ENCODE peak calls at places on chromosome 4, in ten cellular contexts. Z, J, W, L, V, G, Q, P, C and A are unnamed samples. For H3K9me3, the result is how much of the 10 kb centered on the place peaks cover.

GRCh38 chr4:184115399-184115798 is 102.3 kb downstream of the ENPP6 start:
- DNase-seq in L (no peak), Q (no peak), W (no peak), Z (no peak), V (no peak), C (no peak), G (no peak), J (no peak), P (no peak), A (no peak)

GRCh38 chr4:79913581-79913980 is 159.4 kb downstream of the ANTXR2 start:
- DNase-seq in Q (no peak), L (peak), J (no peak), P (no peak), W (no peak), C (no peak), V (no peak), G (no peak), Z (no peak), A (no peak)

GRCh38 chr4:5036239-5036638 is 15.0 kb upstream of the STK32B start:
- DNase-seq in P (no peak), L (no peak), C (no peak), W (no peak), V (no peak), G (peak), Z (no peak), J (no peak), Q (no peak), A (no peak)

GRCh38 chr4:163913571-163913970 is 419.1 kb downstream of the TMA16 start:
- DNase-seq in J (no peak), W (no peak), C (no peak), V (no peak), Q (no peak), L (no peak), Z (no peak), G (no peak), P (no peak), A (no peak)

GRCh38 chr4:2576290-2576689 is 39.8 kb downstream of the FAM193A start:
- DNase-seq in W (no peak), Q (no peak), V (no peak), J (no peak), G (no peak), L (no peak), Z (no peak), P (no peak), C (no peak), A (no peak)

GRCh38 chr4:173490817-173491518 is 39.1 kb downstream of the HAND2 start:
- DNase-seq in G (peak), J (no peak), Z (peak), C (no peak), W (no peak), V (no peak), P (no peak), Q (no peak), L (no peak), A (no peak)

GRCh38 chr4:47071863-47072441 is 40.6 kb downstream of the GABRB1 start:
- DNase-seq in Z (no peak), L (no peak), J (no peak), C (no peak), V (no peak), Q (no peak), P (no peak), W (no peak), G (peak), A (no peak)

GRCh38 chr4:77025643-77026321 is 50.0 kb downstream of the CCNI start:
- DNase-seq in G (no peak), Z (no peak), L (no peak), J (no peak), Q (no peak), W (no peak), P (no peak), V (no peak), C (no peak), A (no peak)

GRCh38 chr4:184934184-184934583 is 84.1 kb upstream of the HELT start:
- DNase-seq in J (no peak), C (no peak), P (no peak), Z (no peak), L (no peak), G (peak), W (no peak), Q (no peak), V (no peak), A (no peak)

GRCh38 chr4:53908661-53909078 is 155.7 kb downstream of the CHIC2 start:
- DNase-seq in V (no peak), P (no peak), G (peak), C (peak), W (no peak), L (peak), Z (peak), Q (no peak), J (no peak), A (peak)

GRCh38 chr4:121034010-121034409 is 38.3 kb downstream of the NDNF start:
- DNase-seq in C (peak), W (no peak), Q (no peak), J (peak), G (no peak), V (no peak), L (no peak), Z (no peak), P (no peak), A (no peak)

GRCh38 chr4:1345905-1346780 is 865 bp upstream of the UVSSA start:
- DNase-seq in W (peak), V (peak), C (peak), L (peak), Z (peak), Q (peak), J (peak), G (peak), P (peak), A (peak)

GRCh38 chr4:73055241-73055897 is 14.1 kb downstream of the COX18 start:
- DNase-seq in Q (no peak), G (no peak), Z (no peak), J (no peak), C (no peak), L (no peak), P (no peak), V (no peak), W (no peak), A (no peak)

GRCh38 chr4:12791536-12791935 is 692.6 kb downstream of the RAB28 start:
- DNase-seq in W (no peak), Q (no peak), Z (no peak), J (peak), P (no peak), G (no peak), L (peak), V (no peak), C (no peak), A (no peak)

GRCh38 chr4:139454646-139455045 is 725 bp downstream of the RAB33B start:
- DNase-seq in P (no peak), C (no peak), G (peak), L (no peak), Z (no peak), Q (no peak), W (no peak), V (no peak), J (no peak), A (no peak)

GRCh38 chr4:137116144-137116543 is 416.1 kb downstream of the PCDH18 start:
- DNase-seq in V (no peak), Q (no peak), C (no peak), G (peak), W (no peak), P (no peak), L (no peak), J (no peak), Z (no peak), A (no peak)

GRCh38 chr4:7987148-7987989 is 47.7 kb upstream of the AFAP1 start:
- DNase-seq in P (no peak), J (peak), Q (peak), C (peak), G (peak), W (peak), L (peak), Z (peak), V (peak), A (peak)

GRCh38 chr4:88335092-88335665 is 43.5 kb upstream of the HERC6 start:
- DNase-seq in G (peak), Q (no peak), W (no peak), V (no peak), Z (no peak), P (peak), J (peak), C (no peak), L (peak), A (no peak)

GRCh38 chr4:55398966-55399365 is 3.2 kb downstream of the TMEM165 start:
- DNase-seq in Q (no peak), V (no peak), J (no peak), L (peak), C (no peak), P (no peak), G (no peak), W (no peak), Z (no peak), A (no peak)

GRCh38 chr4:123043013-123043412 is 120.6 kb upstream of the NUDT6 start:
- DNase-seq in G (no peak), L (no peak), J (no peak), Q (no peak), P (no peak), C (no peak), Z (no peak), W (no peak), V (no peak), A (no peak)
- H3K9me3 ChIP-seq in G (under half), L (under half), J (under half), Q (under half), P (under half), C (under half), Z (under half), W (under half), V (under half), A (under half)

GRCh38 chr4:103996059-103996458 is 276.3 kb upstream of the TACR3 start:
- DNase-seq in C (no peak), L (no peak), Z (no peak), P (no peak), Q (no peak), J (no peak), W (no peak), V (no peak), G (peak), A (no peak)

GRCh38 chr4:103994059-103994458 is 274.3 kb upstream of the TACR3 start:
- DNase-seq in W (no peak), C (no peak), J (no peak), Q (no peak), V (no peak), Z (no peak), G (peak), P (no peak), L (no peak), A (no peak)

GRCh38 chr4:103998752-103999151 is 279.0 kb upstream of the TACR3 start:
- DNase-seq in Q (no peak), J (no peak), G (no peak), W (no peak), P (no peak), L (no peak), Z (no peak), C (no peak), V (no peak), A (no peak)

DNA sequence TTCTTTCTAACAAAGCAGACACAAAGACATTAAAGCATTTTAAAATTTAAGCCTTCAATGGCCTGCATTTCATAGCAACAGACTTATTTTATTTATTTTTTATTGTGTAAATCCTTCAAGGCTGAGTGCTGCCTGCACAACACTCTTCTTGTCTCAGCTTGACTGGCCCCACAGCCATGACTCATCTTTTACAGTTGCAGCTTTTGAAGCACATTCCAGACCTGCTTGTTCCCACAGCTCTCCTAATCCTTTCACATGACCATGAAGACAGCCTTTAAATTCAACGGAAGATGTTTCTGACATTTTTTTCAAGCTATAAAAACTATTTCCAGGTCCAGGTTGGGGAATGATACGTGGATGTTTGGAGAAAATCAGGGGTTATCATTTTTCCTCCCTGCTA is 276.9 kb upstream of the TACR3 start:
- DNase-seq in V (no peak), J (no peak), L (peak), Q (no peak), W (no peak), Z (no peak), G (peak), C (no peak), P (no peak), A (peak)
- H3K4me3 ChIP-seq in V (no peak), J (no peak), L (no peak), Q (no peak), W (no peak), Z (no peak), G (no peak), C (no peak), P (no peak), A (no peak)

GRCh38 chr4:167541286-167541685 is 307.0 kb upstream of the SPOCK3 start:
- DNase-seq in P (no peak), G (no peak), C (no peak), J (no peak), L (no peak), V (no peak), Q (no peak), W (no peak), Z (no peak), A (no peak)

GRCh38 chr4:167550021-167550420 is 315.7 kb upstream of the SPOCK3 start:
- DNase-seq in W (no peak), G (no peak), V (no peak), Q (no peak), L (no peak), C (no peak), P (no peak), Z (no peak), J (no peak), A (no peak)

GRCh38 chr4:167544391-167544790 is 310.1 kb upstream of the SPOCK3 start:
- DNase-seq in P (no peak), J (no peak), Q (no peak), C (no peak), W (no peak), G (no peak), L (no peak), V (no peak), Z (no peak), A (no peak)
- H3K9me3 ChIP-seq in P (under half), J (under half), Q (under half), C (under half), W (under half), G (under half), L (under half), V (under half), Z (under half), A (under half)

DNA sequence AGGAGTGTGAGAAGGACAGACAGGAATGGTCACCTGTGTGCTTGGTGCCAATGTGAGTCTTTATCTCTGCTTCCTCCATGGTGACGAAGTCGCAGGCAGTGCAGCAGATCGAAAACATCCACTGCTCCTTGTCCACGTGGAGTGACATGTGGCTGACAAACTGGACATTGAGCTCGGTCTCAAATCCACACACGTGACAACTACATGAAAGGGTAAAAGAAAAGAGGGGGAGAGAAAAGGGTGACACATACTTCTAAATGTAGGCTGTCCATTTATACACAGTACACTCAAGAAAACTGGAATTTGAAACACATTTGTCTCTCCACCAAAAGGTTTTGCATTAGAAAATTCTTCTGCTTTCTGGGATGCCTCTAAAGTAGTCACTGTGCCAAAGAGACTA is 94.5 kb downstream of the C4orf51 start:
- DNase-seq in J (no peak), W (no peak), G (no peak), Q (no peak), P (no peak), L (no peak), V (no peak), Z (no peak), C (no peak), A (no peak)
- H3K4me3 ChIP-seq in J (no peak), W (no peak), G (no peak), Q (no peak), P (no peak), L (no peak), V (no peak), Z (no peak), C (no peak), A (no peak)

GRCh38 chr4:142656178-142656577 is 189.9 kb downstream of the INPP4B start:
- DNase-seq in L (peak), W (no peak), V (no peak), C (no peak), Q (no peak), G (no peak), P (no peak), Z (no peak), J (no peak), A (peak)
- H3K9me3 ChIP-seq in L (under half), W (under half), V (under half), C (under half), Q (under half), G (under half), P (under half), Z (under half), J (half or more), A (under half)

GRCh38 chr4:160276785-160277325 is 1174.0 kb downstream of the RAPGEF2 start:
- DNase-seq in Q (no peak), Z (no peak), C (no peak), V (no peak), L (no peak), W (no peak), J (no peak), P (no peak), G (no peak), A (no peak)
- H3K4me3 ChIP-seq in Q (no peak), Z (no peak), C (no peak), V (no peak), L (no peak), W (no peak), J (no peak), P (no peak), G (no peak), A (no peak)